ENCODE peak calls at places on chromosomes 5 and 9, in ten cellular contexts. O, S, T, C, J, M, U, R, X and V are unnamed samples.

GRCh38 chr5:173629628-173630027 is 13.2 kb upstream of the BOD1 start:
- DNase-seq in M (no peak), T (peak), C (no peak), O (no peak), R (no peak), J (peak), S (no peak), X (peak), U (no peak), V (no peak)

GRCh38 chr9:98357921-98358535 is 102.6 kb upstream of the TBC1D2 start:
- DNase-seq in M (no peak), S (no peak), T (no peak), R (no peak), C (no peak), O (no peak), U (no peak), X (no peak), J (no peak), V (no peak)

GRCh38 chr9:91930475-91930874 is 19.6 kb downstream of the ROR2 start:
- DNase-seq in R (no peak), T (peak), O (no peak), C (no peak), X (no peak), M (no peak), S (no peak), J (peak), U (no peak), V (no peak)

GRCh38 chr5:85576666-85577065 is 1041.1 kb upstream of the COX7C start:
- DNase-seq in X (no peak), S (no peak), T (no peak), U (no peak), R (no peak), M (no peak), C (no peak), O (no peak), J (no peak), V (no peak)

GRCh38 chr5:129120158-129120581 is 25.6 kb downstream of the ISOC1 start:
- DNase-seq in T (no peak), M (no peak), R (no peak), U (no peak), X (no peak), O (no peak), C (no peak), S (no peak), J (no peak), V (no peak)

GRCh38 chr5:56977822-56978221 is 25.9 kb upstream of the MIER3 start:
- DNase-seq in J (no peak), T (no peak), O (no peak), U (no peak), R (no peak), M (no peak), X (no peak), S (no peak), C (no peak), V (no peak)

GRCh38 chr5:1416856-1417469 is 28.3 kb downstream of the SLC6A3 start:
- DNase-seq in S (no peak), X (no peak), T (no peak), U (peak), O (peak), R (no peak), M (no peak), J (no peak), C (no peak), V (no peak)

GRCh38 chr5:180803181-180804128 is 849 bp upstream of the MGAT1 start:
- DNase-seq in J (peak), S (peak), U (peak), O (peak), X (no peak), C (no peak), R (peak), T (peak), M (peak), V (peak)

GRCh38 chr5:125657936-125658335 is 765.3 kb upstream of the GRAMD2B start:
- DNase-seq in J (no peak), C (no peak), R (no peak), T (no peak), O (no peak), U (no peak), X (no peak), M (no peak), S (no peak), V (no peak)

DNA sequence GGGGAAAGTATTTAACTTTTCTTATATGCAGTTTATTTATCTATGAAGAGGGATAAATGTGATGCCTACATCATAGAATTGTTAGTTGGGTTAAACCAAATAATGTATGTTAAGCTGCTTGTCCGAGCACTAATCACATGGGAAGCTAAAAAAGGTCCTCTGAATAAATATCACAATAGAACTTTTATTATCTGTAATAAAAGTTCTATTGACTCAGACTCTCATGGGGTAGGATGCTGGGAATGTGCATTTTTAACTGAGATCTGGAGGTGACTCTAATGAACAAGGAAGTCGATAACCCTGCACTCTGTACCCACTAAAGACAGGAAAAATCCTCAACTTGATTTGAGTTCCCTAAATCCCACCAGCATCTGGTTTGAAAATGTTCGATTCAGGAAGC is 205.9 kb upstream of the IL12B start:
- DNase-seq in C (no peak), J (no peak), U (no peak), M (no peak), S (no peak), T (no peak), R (no peak), O (no peak), X (no peak), V (no peak)
- H3K27ac ChIP-seq in C (no peak), J (no peak), U (no peak), M (no peak), S (no peak), T (no peak), R (no peak), O (no peak), X (no peak), V (no peak)

DNA sequence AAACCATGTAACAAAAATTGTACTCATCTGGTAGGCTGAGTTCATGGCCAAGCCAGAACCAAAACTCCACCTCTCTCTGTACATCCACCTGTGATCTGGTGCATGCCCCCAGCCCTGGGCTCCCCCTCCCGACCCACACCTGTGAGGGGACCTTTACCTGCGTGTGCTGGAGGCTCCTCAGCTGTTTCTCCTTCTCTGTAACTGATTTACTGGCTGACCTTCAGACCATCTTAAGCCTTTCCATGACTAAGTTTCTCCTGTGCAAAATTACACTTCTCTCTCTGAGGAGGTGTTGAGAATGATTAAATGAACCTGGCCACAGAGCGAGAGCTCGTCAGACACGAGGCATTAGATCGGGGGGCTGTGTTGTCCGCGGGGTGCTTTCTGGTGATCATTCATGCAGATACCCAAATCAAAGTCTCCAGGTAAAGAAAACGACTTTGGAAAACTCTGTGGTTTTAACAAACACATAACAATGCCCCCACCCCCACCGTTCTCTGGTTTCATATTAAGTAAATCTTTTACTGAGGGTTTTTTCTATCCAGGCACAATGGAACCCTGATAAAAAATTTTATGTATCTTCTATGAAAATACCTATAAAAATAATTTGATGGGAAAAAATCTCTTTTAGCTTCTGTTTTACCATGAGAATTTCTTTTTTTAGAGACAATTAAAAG is 136.3 kb downstream of the SEMA5A start:
- DNase-seq in T (no peak), U (no peak), X (no peak), M (peak), J (no peak), S (peak), O (no peak), R (no peak), C (no peak), V (no peak)
- H3K27ac ChIP-seq in T (no peak), U (no peak), X (no peak), M (peak), J (no peak), S (peak), O (no peak), R (no peak), C (no peak), V (no peak)

DNA sequence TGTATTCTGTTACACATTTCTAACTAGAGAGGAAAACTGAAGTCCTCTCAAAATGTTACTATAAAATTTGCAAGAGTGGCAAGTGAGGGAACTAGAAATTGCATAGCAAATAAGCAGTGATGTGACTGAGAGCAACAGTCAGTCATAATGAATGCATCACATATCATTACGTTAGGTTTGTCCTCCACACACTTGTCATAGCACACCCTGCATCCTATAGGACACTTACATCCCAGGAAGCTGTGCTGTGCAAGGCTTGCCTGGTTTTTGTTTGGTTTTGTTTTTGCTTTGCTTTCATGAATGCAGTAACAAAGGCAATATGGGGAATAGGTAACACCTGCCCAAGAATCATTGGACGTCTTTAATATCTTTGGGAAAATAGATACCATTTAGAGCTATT is 10.8 kb downstream of the NFIB start:
- DNase-seq in O (no peak), T (no peak), C (no peak), R (no peak), S (no peak), J (no peak), M (no peak), X (no peak), U (no peak), V (no peak)
- H3K27ac ChIP-seq in O (peak), T (no peak), C (peak), R (peak), S (no peak), J (no peak), M (no peak), X (no peak), U (no peak), V (peak)

DNA sequence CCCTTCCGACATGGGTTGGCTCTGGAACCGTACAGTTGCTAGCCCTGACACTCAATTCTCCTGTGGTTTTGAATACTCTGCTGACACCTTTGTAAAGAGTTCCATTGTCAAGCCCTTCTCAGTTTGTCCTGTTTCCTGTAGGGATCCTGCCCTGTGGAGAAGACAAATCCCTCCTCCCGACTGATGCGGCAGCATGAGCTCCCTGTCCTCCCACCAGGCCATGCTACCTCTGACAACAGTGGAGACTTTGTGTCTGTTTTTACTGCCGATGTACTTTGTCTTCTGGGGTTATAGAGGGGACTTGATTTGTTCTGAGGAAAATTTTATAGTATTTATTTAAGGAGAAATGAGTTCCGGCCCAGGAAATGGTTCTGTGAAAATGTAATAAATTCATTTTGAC is 57.8 kb downstream of the PRLR start:
- DNase-seq in X (no peak), S (no peak), C (no peak), M (no peak), J (no peak), R (no peak), O (no peak), U (no peak), T (no peak), V (no peak)
- H3K27ac ChIP-seq in X (no peak), S (peak), C (no peak), M (no peak), J (no peak), R (no peak), O (no peak), U (no peak), T (no peak), V (no peak)

GRCh38 chr9:38226491-38226951 is 157.5 kb upstream of the SHB start:
- DNase-seq in R (no peak), S (no peak), T (no peak), U (no peak), C (no peak), M (no peak), X (peak), O (no peak), J (peak), V (no peak)

GRCh38 chr9:38227656-38228055 is 158.6 kb upstream of the SHB start:
- DNase-seq in S (peak), C (no peak), X (no peak), R (no peak), O (no peak), U (no peak), T (peak), J (no peak), M (no peak), V (no peak)

GRCh38 chr9:38227061-38227540 is 158.1 kb upstream of the SHB start:
- DNase-seq in U (peak), T (peak), X (peak), R (no peak), O (no peak), J (peak), C (no peak), M (peak), S (peak), V (no peak)

GRCh38 chr9:38228331-38229122 is 159.5 kb upstream of the SHB start:
- DNase-seq in M (no peak), S (peak), R (no peak), X (no peak), T (peak), C (no peak), J (no peak), U (no peak), O (no peak), V (no peak)

DNA sequence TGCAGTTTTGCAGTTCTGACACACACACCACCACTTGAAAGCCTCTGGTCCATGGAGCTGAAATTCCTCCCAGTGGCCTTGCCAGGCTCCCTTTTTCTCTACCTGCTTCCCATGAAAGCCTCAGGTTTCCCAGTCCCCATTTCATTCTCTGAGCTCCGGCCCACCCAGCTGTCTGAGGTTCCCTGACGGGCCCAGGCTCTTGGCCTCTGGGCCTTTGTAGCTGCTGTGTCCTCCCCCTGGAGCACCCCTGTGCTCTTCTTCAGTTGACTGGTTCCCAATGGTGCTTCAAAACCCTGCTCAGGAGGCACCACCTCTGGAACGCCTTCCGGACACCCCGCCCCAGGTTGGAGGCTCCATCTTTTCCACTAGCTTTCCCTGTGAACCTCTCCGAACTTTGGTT is 155.9 kb upstream of the SHB start:
- DNase-seq in X (no peak), M (no peak), S (no peak), J (no peak), O (no peak), R (no peak), T (no peak), C (no peak), U (no peak), V (no peak)
- H3K27ac ChIP-seq in X (no peak), M (no peak), S (no peak), J (no peak), O (no peak), R (no peak), T (no peak), C (no peak), U (no peak), V (no peak)

GRCh38 chr9:89619739-89620138 is 14.9 kb downstream of the GADD45G start:
- DNase-seq in T (no peak), C (no peak), U (no peak), R (no peak), O (no peak), J (no peak), M (no peak), S (no peak), X (no peak), V (no peak)

GRCh38 chr9:89622933-89623861 is 18.4 kb downstream of the GADD45G start:
- DNase-seq in R (no peak), S (no peak), O (peak), C (no peak), J (no peak), M (peak), T (no peak), X (no peak), U (no peak), V (no peak)

GRCh38 chr9:89621031-89621430 is 16.2 kb downstream of the GADD45G start:
- DNase-seq in C (no peak), U (no peak), J (no peak), R (no peak), M (no peak), O (no peak), S (no peak), X (no peak), T (no peak), V (no peak)

GRCh38 chr9:89623925-89624420 is 19.2 kb downstream of the GADD45G start:
- DNase-seq in M (peak), T (no peak), S (no peak), C (no peak), X (no peak), J (no peak), R (no peak), O (peak), U (no peak), V (no peak)

DNA sequence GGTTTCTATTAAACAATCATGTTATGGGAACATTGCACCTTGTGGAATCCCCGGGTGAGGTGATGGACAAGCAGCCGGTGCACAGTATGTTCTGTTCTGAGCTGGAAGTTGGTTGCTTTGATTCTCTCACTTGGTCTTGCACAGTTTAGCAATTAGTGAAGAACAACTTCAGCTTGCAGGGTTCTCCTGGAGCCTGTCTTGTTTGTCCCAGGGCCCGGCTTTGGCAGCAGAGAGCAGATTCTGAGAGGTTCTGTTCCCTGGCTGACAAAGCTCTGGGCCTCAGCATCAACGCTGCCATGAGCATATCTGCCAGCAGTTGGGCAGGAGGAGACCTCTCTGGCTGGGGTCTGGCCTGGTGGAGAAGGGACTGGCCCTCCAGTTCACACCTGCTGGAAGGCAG is 16.9 kb downstream of the GADD45G start:
- DNase-seq in S (no peak), X (no peak), C (no peak), T (no peak), J (no peak), O (peak), M (no peak), R (no peak), U (no peak), V (no peak)
- H3K27ac ChIP-seq in S (no peak), X (no peak), C (no peak), T (no peak), J (no peak), O (peak), M (no peak), R (no peak), U (no peak), V (no peak)

GRCh38 chr9:121556580-121556979 is 56.9 kb upstream of the GGTA1 start:
- DNase-seq in R (no peak), X (no peak), C (peak), M (peak), O (peak), J (no peak), T (no peak), U (no peak), S (peak), V (no peak)
- H3K27ac ChIP-seq in R (no peak), X (no peak), C (peak), M (no peak), O (peak), J (no peak), T (no peak), U (no peak), S (no peak), V (no peak)

GRCh38 chr5:11191673-11192072 is 430.6 kb upstream of the DAP start:
- DNase-seq in O (no peak), J (no peak), S (no peak), T (no peak), X (no peak), R (no peak), C (no peak), U (no peak), M (no peak), V (no peak)
- H3K27ac ChIP-seq in O (no peak), J (no peak), S (no peak), T (no peak), X (no peak), R (peak), C (no peak), U (no peak), M (no peak), V (no peak)

DNA sequence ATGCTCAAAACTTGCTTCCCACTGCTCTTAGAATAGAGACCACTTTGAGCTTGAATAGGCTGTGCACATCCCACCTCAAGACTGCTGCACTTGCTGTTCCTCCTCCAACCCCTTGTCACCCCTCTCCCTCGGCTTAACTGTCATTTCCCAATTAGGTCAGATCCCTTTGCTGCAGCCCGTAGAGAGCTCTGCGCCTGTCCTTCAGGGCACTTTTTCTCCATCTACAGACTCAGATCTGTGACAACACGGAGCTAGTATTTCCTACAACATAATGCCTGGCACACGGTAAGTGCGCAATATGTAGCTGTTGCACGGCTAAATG is 486 bp upstream of the HABP4 start:
- DNase-seq in R (no peak), U (no peak), C (peak), T (no peak), S (no peak), M (no peak), X (no peak), J (peak), O (no peak), V (no peak)
- H3K27ac ChIP-seq in R (peak), U (no peak), C (peak), T (no peak), S (no peak), M (no peak), X (no peak), J (no peak), O (peak), V (peak)

DNA sequence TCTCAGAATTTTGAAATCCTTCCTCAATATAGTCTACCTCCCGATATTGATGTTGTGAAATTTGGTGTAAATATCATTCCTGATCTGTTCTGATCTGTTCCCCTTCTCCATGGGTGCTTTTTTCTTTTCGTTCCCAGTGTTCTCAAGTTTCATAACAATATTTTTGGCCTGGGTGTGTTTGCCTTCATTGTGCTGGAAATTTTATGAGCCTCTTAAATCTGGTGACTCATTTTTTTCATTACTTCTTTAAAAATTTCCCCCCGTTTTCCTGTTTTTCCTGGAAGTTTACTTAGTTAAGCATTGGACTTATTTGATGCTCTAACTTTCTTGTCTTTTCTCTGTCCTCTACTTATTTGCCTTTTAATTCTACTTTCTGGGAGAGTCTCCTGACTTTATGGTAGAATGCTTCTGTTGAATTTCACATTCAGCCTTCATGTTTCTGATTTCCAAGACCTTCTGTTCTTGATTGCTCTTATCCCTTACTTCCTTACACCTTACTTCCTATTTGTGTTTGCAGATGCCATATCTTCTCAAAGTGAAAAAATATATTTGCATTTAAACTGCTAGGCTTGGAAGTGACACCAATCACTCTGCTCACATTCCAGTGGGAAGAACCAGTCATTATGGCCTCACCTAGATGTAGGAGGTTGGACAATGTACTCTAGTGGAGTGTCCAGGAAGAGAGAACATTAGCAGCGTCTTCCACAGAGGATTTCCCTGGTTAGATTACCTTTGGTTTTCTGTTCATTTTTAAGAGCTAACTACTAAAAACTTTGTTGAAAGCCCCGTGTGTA is 441.9 kb downstream of the ARHGEF28 start:
- DNase-seq in X (no peak), O (no peak), T (no peak), M (no peak), U (no peak), R (no peak), J (no peak), C (no peak), S (no peak), V (no peak)
- H3K27ac ChIP-seq in X (no peak), O (peak), T (no peak), M (no peak), U (peak), R (no peak), J (no peak), C (no peak), S (no peak), V (peak)